ENCODE peak calls at places on chromosomes 2 and 18, in four cellular contexts. U is esophagus muscularis mucosa, V is HFF-Myc, W is choroid plexus epithelial cell. Z is an unnamed sample.

GRCh38 chr2:217987391-217987790 is 15.4 kb downstream of the TNS1 start:
- DNase-seq in V (no peak), W (no peak), U (no peak), Z (no peak)

GRCh38 chr2:43345872-43346271 is 119.5 kb upstream of the ZFP36L2 start:
- DNase-seq in U (no peak), W (no peak), V (no peak), Z (no peak)

GRCh38 chr2:48279347-48279746 is 250.6 kb upstream of the STON1 start:
- DNase-seq in W (no peak), U (no peak), V (no peak), Z (no peak)

GRCh38 chr2:97932975-97933662 is 62.6 kb downstream of the TMEM131 start:
- DNase-seq in W (no peak), U (no peak), V (no peak), Z (no peak)

GRCh38 chr18:73288813-73289212 is 421.0 kb upstream of the NETO1 start:
- DNase-seq in V (no peak), W (no peak), U (no peak), Z (no peak)

GRCh38 chr2:101698419-101699190 is 1.1 kb downstream of the MAP4K4 start:
- DNase-seq in U (no peak), W (peak), V (no peak), Z (no peak)

GRCh38 chr2:152468832-152469692 is 134.1 kb downstream of the FMNL2 start:
- DNase-seq in W (peak), V (no peak), U (peak), Z (peak)

GRCh38 chr2:240401308-240401707 is 34.2 kb upstream of the GPC1 start:
- DNase-seq in V (no peak), W (no peak), U (no peak), Z (no peak)

GRCh38 chr18:45619062-45619825 is 4.0 kb downstream of the SLC14A2 start:
- DNase-seq in W (no peak), U (no peak), V (no peak), Z (no peak)
- TF ChIP-seq CTCF in W (no peak), U (no peak), V (no peak), Z (no peak)

GRCh38 chr18:48922801-48923730 is 27.7 kb downstream of the SMAD7 start:
- DNase-seq in W (peak), V (peak), U (no peak), Z (peak)
- H3K4me3 ChIP-seq in W (peak), V (no peak), U (peak), Z (no peak)

DNA sequence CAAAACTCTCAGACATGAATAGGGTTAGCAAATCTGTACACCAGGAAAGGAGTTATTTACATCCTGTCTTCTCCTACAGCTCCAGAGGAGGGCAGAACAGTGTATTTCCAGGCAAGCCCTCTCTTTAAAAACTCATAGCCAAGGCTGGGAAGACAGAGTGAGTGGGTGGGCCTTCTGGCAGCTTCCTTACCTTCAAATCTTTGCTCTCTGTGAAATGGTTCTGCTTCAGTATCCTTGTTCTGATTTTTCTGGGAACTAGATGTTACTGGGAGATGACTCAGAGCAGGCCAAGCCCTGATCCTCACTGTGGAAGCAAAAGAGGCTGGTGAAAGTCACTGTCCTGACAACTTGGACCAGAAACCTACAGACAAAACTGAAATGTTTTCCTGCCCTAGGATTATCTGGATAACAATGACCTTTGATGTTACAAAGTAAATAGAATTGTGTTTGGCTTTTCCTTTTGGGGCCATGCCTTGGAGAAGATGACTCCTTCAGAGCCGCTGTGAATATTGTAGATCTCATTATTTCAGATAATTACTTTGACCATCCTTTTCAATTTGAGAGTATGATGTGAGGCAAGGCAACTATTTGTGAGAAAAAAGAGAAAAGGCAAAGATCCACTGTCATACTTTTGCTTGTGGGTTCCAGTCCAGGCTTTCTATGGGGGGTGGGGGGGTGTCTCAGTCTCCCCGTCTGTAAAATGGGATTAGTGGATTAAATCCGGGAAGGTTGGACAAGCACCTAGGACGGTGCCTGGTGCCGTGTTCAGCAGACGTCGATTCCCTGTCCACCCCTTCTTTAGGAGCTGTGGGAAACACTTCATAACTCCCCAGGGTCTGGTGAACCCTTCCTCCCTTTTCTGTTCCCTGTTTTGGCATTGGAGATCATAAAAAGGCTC is 644 bp upstream of the QPCT start:
- DNase-seq in V (no peak), U (no peak), W (peak), Z (peak)
- TF ChIP-seq CTCF in V (peak), U (no peak), W (peak), Z (no peak)

DNA sequence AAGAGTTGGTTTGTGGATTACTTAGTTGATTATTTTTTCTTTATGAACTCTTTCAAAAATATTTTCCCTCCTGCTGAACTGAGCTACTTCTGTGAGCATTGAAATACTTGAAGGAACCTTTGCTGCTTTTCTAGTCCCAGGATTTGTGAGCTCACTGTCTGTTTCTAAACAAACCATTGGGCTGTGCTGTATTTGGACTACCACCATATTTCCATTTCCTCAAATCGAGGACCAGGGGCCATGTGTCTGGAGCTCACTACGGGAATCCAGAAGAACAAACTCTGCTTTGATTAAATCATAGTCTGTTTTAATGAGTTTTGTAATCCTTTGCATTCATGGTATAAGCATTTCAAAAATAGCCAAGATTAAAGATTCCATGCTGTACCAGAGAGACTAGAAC is 1.3 kb downstream of the MRPL33 start:
- DNase-seq in U (no peak), V (no peak), W (peak), Z (peak)
- H3K4me3 ChIP-seq in U (peak), V (peak), W (peak), Z (peak)

DNA sequence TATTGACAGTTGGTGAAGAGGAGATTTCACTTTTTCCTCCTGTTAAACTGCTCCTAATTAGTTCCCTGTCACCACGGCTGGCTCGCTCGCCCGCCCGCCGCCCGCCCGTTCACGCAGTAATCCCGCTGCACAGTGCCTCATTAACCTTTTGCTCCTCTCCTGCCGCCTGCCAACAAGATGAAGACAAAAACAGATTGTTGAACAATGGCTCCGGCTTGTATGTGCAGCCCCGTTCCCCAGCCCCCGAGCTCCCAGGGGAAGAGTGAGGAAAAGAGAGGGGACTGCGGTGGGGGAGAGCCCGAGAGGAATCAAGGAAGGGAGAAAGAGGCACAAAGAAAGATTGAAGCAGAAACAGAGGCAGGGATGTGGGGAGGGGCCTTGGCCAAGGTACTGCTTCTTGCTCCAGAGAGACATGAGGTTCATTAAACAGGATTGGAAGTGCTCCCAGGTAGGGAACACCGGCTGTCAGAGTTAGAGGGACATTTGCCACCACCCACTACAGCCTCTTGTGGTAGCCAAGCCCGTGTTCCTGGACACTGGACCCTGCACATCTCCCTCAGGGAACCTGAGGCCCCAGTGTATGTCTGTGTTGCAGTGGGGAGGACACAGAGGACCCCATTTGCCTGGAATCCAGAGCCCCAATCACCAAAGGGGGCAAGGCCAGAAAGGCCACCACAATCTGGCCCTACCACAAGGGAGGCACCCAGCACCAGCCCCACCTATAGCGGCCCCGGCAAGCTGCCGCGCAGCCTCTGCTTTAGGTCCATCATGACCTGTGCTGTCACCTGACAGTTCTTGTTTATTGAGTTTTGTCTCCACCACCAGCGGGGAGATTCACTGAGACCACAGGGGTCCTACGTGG is 38.1 kb downstream of the EMX1 start:
- DNase-seq in U (no peak), V (no peak), W (no peak), Z (no peak)
- TF ChIP-seq CTCF in U (no peak), V (no peak), W (no peak), Z (no peak)

GRCh38 chr18:55318864-55319516 is 269.0 kb downstream of the TCF4 start:
- DNase-seq in V (no peak), W (peak), U (no peak), Z (no peak)

GRCh38 chr18:55321268-55322175 is 266.5 kb downstream of the TCF4 start:
- DNase-seq in V (peak), W (peak), U (peak), Z (peak)

GRCh38 chr18:55320399-55321255 is 267.4 kb downstream of the TCF4 start:
- DNase-seq in W (peak), V (no peak), U (no peak), Z (no peak)

GRCh38 chr18:55317832-55318231 is 270.2 kb downstream of the TCF4 start:
- DNase-seq in V (no peak), U (no peak), W (peak), Z (no peak)

GRCh38 chr18:55319517-55319905 is 268.5 kb downstream of the TCF4 start:
- DNase-seq in V (no peak), U (no peak), W (peak), Z (no peak)
- H3K4me3 ChIP-seq in V (peak), U (peak), W (peak), Z (peak)

Z was measured in adrenal gland.